ENCODE peak calls at places on chromosome 3, in five cellular contexts. D is endodermal cell, Z is OCI-LY7, I is GM12864, C is GM13976. N is an unnamed sample.

GRCh38 chr3:122938756-122939425 is 88.7 kb downstream of the SEMA5B start:
- DNase-seq in C (no peak), D (no peak), Z (no peak), I (no peak), N (no peak)

GRCh38 chr3:58529516-58530353 is 7.3 kb downstream of the ACOX2 start:
- DNase-seq in D (peak), Z (peak), I (no peak), C (no peak), N (peak)

GRCh38 chr3:178703268-178703975 is 167.2 kb downstream of the KCNMB2 start:
- DNase-seq in Z (no peak), C (no peak), D (no peak), I (no peak), N (peak)

GRCh38 chr3:66989241-66989640 is 8.9 kb upstream of the KBTBD8 start:
- DNase-seq in Z (no peak), C (no peak), D (no peak), I (no peak), N (no peak)

GRCh38 chr3:181824961-181825360 is 113.2 kb downstream of the SOX2 start:
- DNase-seq in I (no peak), Z (no peak), C (no peak), D (peak), N (no peak)

GRCh38 chr3:66095295-66096001 is 56.7 kb upstream of the MAGI1 start:
- DNase-seq in D (no peak), Z (no peak), I (no peak), C (no peak), N (no peak)

GRCh38 chr3:76827647-76828273 is 212.1 kb upstream of the ROBO2 start:
- DNase-seq in D (no peak), I (no peak), C (no peak), Z (no peak), N (no peak)

GRCh38 chr3:127970966-127971592 is 56.0 kb downstream of the KBTBD12 start:
- DNase-seq in D (peak), Z (peak), I (peak), C (peak), N (peak)

GRCh38 chr3:151976211-151977050 is 103.0 kb downstream of the SUCNR1 start:
- DNase-seq in D (no peak), C (no peak), I (no peak), Z (no peak), N (peak)

GRCh38 chr3:65182085-65182484 is 494.3 kb upstream of the ADAMTS9 start:
- DNase-seq in C (no peak), I (no peak), D (no peak), Z (no peak), N (no peak)

GRCh38 chr3:4351164-4351855 is 48.1 kb downstream of the SETMAR start:
- DNase-seq in C (peak), Z (no peak), D (no peak), I (no peak), N (no peak)

GRCh38 chr3:123122525-123123315 is 55.9 kb downstream of the PDIA5 start:
- DNase-seq in Z (no peak), I (no peak), C (no peak), D (no peak), N (no peak)

N was measured in adipocyte.